ENCODE peak calls at places on chromosomes 3 and 15, in five cellular contexts. One of them, this sample, is unnamed.

GRCh38 chr3:136239094-136239493 is 11.0 kb upstream of the PCCB start:
- DNase-seq in uterus: no peak
- DNase-seq in sigmoid colon: no peak
- DNase-seq in testis: no peak
- DNase-seq in adrenal gland: no peak
- DNase-seq in this sample: no peak

GRCh38 chr3:126402666-126403302 is 8.1 kb downstream of the CFAP100 start:
- DNase-seq in testis: no peak
- DNase-seq in sigmoid colon: peak; percentile 57
- DNase-seq in uterus: no peak
- DNase-seq in adrenal gland: no peak
- DNase-seq in this sample: no peak

GRCh38 chr15:94792166-94792565 is 560.8 kb downstream of the MCTP2 start:
- DNase-seq in testis: no peak
- DNase-seq in uterus: no peak
- DNase-seq in sigmoid colon: no peak
- DNase-seq in adrenal gland: no peak
- DNase-seq in this sample: no peak

GRCh38 chr3:42300013-42300412 is 34.0 kb upstream of the CCK start:
- DNase-seq in adrenal gland: peak; percentile 22
- DNase-seq in sigmoid colon: no peak
- DNase-seq in uterus: no peak
- DNase-seq in testis: peak; percentile 29
- DNase-seq in this sample: no peak

GRCh38 chr15:60523056-60523455 is 44.1 kb upstream of the ICE2 start:
- DNase-seq in uterus: no peak
- DNase-seq in adrenal gland: no peak
- DNase-seq in testis: no peak
- DNase-seq in sigmoid colon: no peak
- DNase-seq in this sample: no peak

GRCh38 chr15:77026501-77027110 is 31.7 kb downstream of the PSTPIP1 start:
- DNase-seq in adrenal gland: peak; percentile 8
- DNase-seq in sigmoid colon: peak; percentile 55
- DNase-seq in testis: no peak
- DNase-seq in uterus: no peak
- DNase-seq in this sample: no peak

GRCh38 chr15:31974855-31975421 is 55.4 kb upstream of the CHRNA7 start:
- DNase-seq in adrenal gland: no peak
- DNase-seq in uterus: no peak
- DNase-seq in sigmoid colon: no peak
- DNase-seq in testis: peak; percentile 57
- DNase-seq in this sample: no peak

GRCh38 chr3:141812091-141812490 is 48.9 kb downstream of the GRK7 start:
- DNase-seq in testis: no peak
- DNase-seq in adrenal gland: no peak
- DNase-seq in uterus: no peak
- DNase-seq in sigmoid colon: no peak
- DNase-seq in this sample: no peak

GRCh38 chr3:37032961-37033360 is 39.6 kb downstream of the MLH1 start:
- DNase-seq in sigmoid colon: peak; percentile 78
- DNase-seq in adrenal gland: no peak
- DNase-seq in uterus: peak; percentile 56
- DNase-seq in testis: peak; percentile 39
- DNase-seq in this sample: no peak

GRCh38 chr3:96236499-96236898 is 577.9 kb upstream of the EPHA6 start:
- DNase-seq in sigmoid colon: no peak
- DNase-seq in testis: no peak
- DNase-seq in uterus: no peak
- DNase-seq in adrenal gland: no peak
- DNase-seq in this sample: no peak

GRCh38 chr15:39592500-39592899 is 11.6 kb downstream of the THBS1 start:
- DNase-seq in uterus: no peak
- DNase-seq in adrenal gland: no peak
- DNase-seq in testis: no peak
- DNase-seq in sigmoid colon: no peak
- DNase-seq in this sample: no peak

GRCh38 chr15:101174152-101174920 is 77.5 kb downstream of the CHSY1 start:
- DNase-seq in testis: no peak
- DNase-seq in sigmoid colon: no peak
- DNase-seq in adrenal gland: no peak
- DNase-seq in uterus: no peak
- DNase-seq in this sample: no peak

GRCh38 chr3:185151101-185151958 is 1.5 kb downstream of the C3orf70 start:
- DNase-seq in adrenal gland: no peak
- DNase-seq in testis: no peak
- DNase-seq in uterus: no peak
- DNase-seq in sigmoid colon: no peak
- DNase-seq in this sample: no peak

GRCh38 chr3:13852638-13853009 is 27.2 kb downstream of the WNT7A start:
- DNase-seq in testis: no peak
- DNase-seq in sigmoid colon: no peak
- DNase-seq in uterus: no peak
- DNase-seq in adrenal gland: no peak
- DNase-seq in this sample: no peak

GRCh38 chr15:46956456-46956855 is 760.8 kb upstream of the SEMA6D start:
- DNase-seq in sigmoid colon: no peak
- DNase-seq in uterus: no peak
- DNase-seq in testis: no peak
- DNase-seq in adrenal gland: no peak
- DNase-seq in this sample: no peak

GRCh38 chr3:17469520-17469919 is 272.9 kb downstream of the TBC1D5 start:
- DNase-seq in adrenal gland: no peak
- DNase-seq in uterus: no peak
- DNase-seq in sigmoid colon: no peak
- DNase-seq in testis: no peak
- DNase-seq in this sample: no peak

GRCh38 chr15:63305276-63305675 is 27.9 kb downstream of the APH1B start:
- DNase-seq in testis: no peak
- DNase-seq in uterus: no peak
- DNase-seq in sigmoid colon: no peak
- DNase-seq in adrenal gland: no peak
- DNase-seq in this sample: no peak

GRCh38 chr3:172592898-172593669 is 69.9 kb upstream of the TNFSF10 start:
- DNase-seq in testis: no peak
- DNase-seq in adrenal gland: no peak
- DNase-seq in uterus: no peak
- DNase-seq in sigmoid colon: no peak
- DNase-seq in this sample: no peak

GRCh38 chr3:102532901-102533300 is 98.1 kb downstream of the ZPLD1 start:
- DNase-seq in sigmoid colon: no peak
- DNase-seq in uterus: no peak
- DNase-seq in testis: no peak
- DNase-seq in adrenal gland: no peak
- DNase-seq in this sample: no peak

GRCh38 chr15:40754574-40754882 is 526 bp downstream of the RMDN3 start:
- DNase-seq in adrenal gland: peak; percentile 58
- DNase-seq in sigmoid colon: no peak
- DNase-seq in uterus: no peak
- DNase-seq in testis: no peak
- DNase-seq in this sample: no peak

GRCh38 chr3:37628711-37629301 is 232.9 kb upstream of the CTDSPL start:
- DNase-seq in sigmoid colon: peak; percentile 76
- DNase-seq in adrenal gland: no peak
- DNase-seq in testis: no peak
- DNase-seq in uterus: no peak
- DNase-seq in this sample: no peak

GRCh38 chr3:121624147-121624852 is 31.1 kb downstream of the FBXO40 start:
- DNase-seq in sigmoid colon: no peak
- DNase-seq in adrenal gland: no peak
- DNase-seq in testis: no peak
- DNase-seq in uterus: no peak
- DNase-seq in this sample: no peak

GRCh38 chr3:115685097-115685496 is 61.8 kb downstream of the GAP43 start:
- DNase-seq in adrenal gland: no peak
- DNase-seq in uterus: no peak
- DNase-seq in testis: no peak
- DNase-seq in sigmoid colon: no peak
- DNase-seq in this sample: no peak

GRCh38 chr3:63050548-63050947 is 175.3 kb upstream of the CADPS start:
- DNase-seq in testis: no peak
- DNase-seq in adrenal gland: no peak
- DNase-seq in uterus: no peak
- DNase-seq in sigmoid colon: no peak
- DNase-seq in this sample: no peak

GRCh38 chr3:71543371-71544016 is 40.0 kb downstream of the FOXP1 start:
- DNase-seq in adrenal gland: no peak
- DNase-seq in testis: no peak
- DNase-seq in uterus: peak; percentile 17
- DNase-seq in sigmoid colon: no peak
- DNase-seq in this sample: no peak

GRCh38 chr3:170467007-170467406 is 48.3 kb downstream of the CLDN11 start:
- DNase-seq in sigmoid colon: no peak
- DNase-seq in uterus: no peak
- DNase-seq in testis: peak; percentile 91
- DNase-seq in adrenal gland: no peak
- DNase-seq in this sample: no peak

GRCh38 chr15:81897011-81897677 is 148.7 kb downstream of the MEX3B start:
- DNase-seq in adrenal gland: no peak
- DNase-seq in uterus: no peak
- DNase-seq in testis: no peak
- DNase-seq in sigmoid colon: peak; percentile 69
- DNase-seq in this sample: no peak

GRCh38 chr15:47586653-47587224 is 130.6 kb upstream of the SEMA6D start:
- DNase-seq in testis: no peak
- DNase-seq in adrenal gland: no peak
- DNase-seq in sigmoid colon: no peak
- DNase-seq in uterus: no peak
- DNase-seq in this sample: no peak

GRCh38 chr15:65246939-65247338 is 35.7 kb upstream of the CILP start:
- DNase-seq in testis: no peak
- DNase-seq in adrenal gland: no peak
- DNase-seq in uterus: no peak
- DNase-seq in sigmoid colon: no peak
- DNase-seq in this sample: no peak

GRCh38 chr15:65248506-65248905 is 37.2 kb upstream of the CILP start:
- DNase-seq in testis: no peak
- DNase-seq in sigmoid colon: no peak
- DNase-seq in uterus: no peak
- DNase-seq in adrenal gland: no peak
- DNase-seq in this sample: no peak

GRCh38 chr15:65246026-65246714 is 34.9 kb upstream of the CILP start:
- DNase-seq in adrenal gland: no peak
- DNase-seq in uterus: peak; percentile 46
- DNase-seq in testis: no peak
- DNase-seq in sigmoid colon: no peak
- DNase-seq in this sample: no peak

GRCh38 chr15:65245096-65245849 is 34.0 kb upstream of the CILP start:
- DNase-seq in testis: peak; percentile 57
- DNase-seq in sigmoid colon: peak; percentile 93
- DNase-seq in adrenal gland: peak; percentile 58
- DNase-seq in uterus: peak; percentile 87
- DNase-seq in this sample: no peak

GRCh38 chr15:65249641-65250040 is 37.0 kb downstream of the PARP16 start:
- DNase-seq in sigmoid colon: no peak
- DNase-seq in testis: no peak
- DNase-seq in uterus: no peak
- DNase-seq in adrenal gland: no peak
- DNase-seq in this sample: no peak
- TF ChIP-seq POLR2A in sigmoid colon: no peak
- TF ChIP-seq POLR2A in testis: no peak
- TF ChIP-seq POLR2A in uterus: no peak
- TF ChIP-seq POLR2A in adrenal gland: no peak
- TF ChIP-seq POLR2A in this sample: no peak

GRCh38 chr3:128471720-128472119 is 5.0 kb upstream of the DNAJB8 start:
- DNase-seq in adrenal gland: no peak
- DNase-seq in testis: no peak
- DNase-seq in sigmoid colon: no peak
- DNase-seq in uterus: no peak
- DNase-seq in this sample: no peak

GRCh38 chr3:128470134-128470915 is 3.6 kb upstream of the DNAJB8 start:
- DNase-seq in testis: no peak
- DNase-seq in uterus: peak; percentile 37
- DNase-seq in adrenal gland: no peak
- DNase-seq in sigmoid colon: no peak
- DNase-seq in this sample: no peak

GRCh38 chr3:128473180-128473519 is 6.5 kb upstream of the DNAJB8 start:
- DNase-seq in sigmoid colon: no peak
- DNase-seq in uterus: no peak
- DNase-seq in testis: no peak
- DNase-seq in adrenal gland: no peak
- DNase-seq in this sample: no peak

GRCh38 chr3:128473737-128474136 is 7.0 kb upstream of the DNAJB8 start:
- DNase-seq in sigmoid colon: no peak
- DNase-seq in adrenal gland: no peak
- DNase-seq in uterus: no peak
- DNase-seq in testis: no peak
- DNase-seq in this sample: no peak

GRCh38 chr3:128472462-128473179 is 5.9 kb upstream of the DNAJB8 start:
- DNase-seq in adrenal gland: no peak
- DNase-seq in testis: no peak
- DNase-seq in uterus: no peak
- DNase-seq in sigmoid colon: no peak
- DNase-seq in this sample: no peak
- TF ChIP-seq POLR2A in adrenal gland: no peak
- TF ChIP-seq POLR2A in testis: no peak
- TF ChIP-seq POLR2A in uterus: no peak
- TF ChIP-seq POLR2A in sigmoid colon: no peak
- TF ChIP-seq POLR2A in this sample: no peak

GRCh38 chr15:80679805-80680175 is 15.3 kb upstream of the ABHD17C start:
- DNase-seq in uterus: no peak
- DNase-seq in sigmoid colon: no peak
- DNase-seq in adrenal gland: no peak
- DNase-seq in testis: no peak
- DNase-seq in this sample: no peak

GRCh38 chr15:80679167-80679804 is 15.8 kb upstream of the ABHD17C start:
- DNase-seq in uterus: no peak
- DNase-seq in testis: no peak
- DNase-seq in adrenal gland: no peak
- DNase-seq in sigmoid colon: no peak
- DNase-seq in this sample: no peak

GRCh38 chr15:80685628-80686027 is 9.5 kb upstream of the ABHD17C start:
- DNase-seq in adrenal gland: no peak
- DNase-seq in sigmoid colon: no peak
- DNase-seq in testis: no peak
- DNase-seq in uterus: no peak
- DNase-seq in this sample: no peak

GRCh38 chr15:80684697-80685096 is 10.4 kb upstream of the ABHD17C start:
- DNase-seq in testis: no peak
- DNase-seq in sigmoid colon: no peak
- DNase-seq in uterus: no peak
- DNase-seq in adrenal gland: no peak
- DNase-seq in this sample: no peak

GRCh38 chr15:80682201-80682600 is 12.9 kb upstream of the ABHD17C start:
- DNase-seq in sigmoid colon: no peak
- DNase-seq in testis: no peak
- DNase-seq in adrenal gland: no peak
- DNase-seq in uterus: no peak
- DNase-seq in this sample: no peak
- TF ChIP-seq POLR2A in sigmoid colon: no peak
- TF ChIP-seq POLR2A in testis: no peak
- TF ChIP-seq POLR2A in adrenal gland: no peak
- TF ChIP-seq POLR2A in uterus: no peak
- TF ChIP-seq POLR2A in this sample: no peak

GRCh38 chr3:149382091-149382467 is 4.6 kb upstream of the TM4SF1 start:
- DNase-seq in testis: no peak
- DNase-seq in sigmoid colon: no peak
- DNase-seq in adrenal gland: no peak
- DNase-seq in uterus: no peak
- DNase-seq in this sample: no peak
- TF ChIP-seq POLR2A in testis: no peak
- TF ChIP-seq POLR2A in sigmoid colon: no peak
- TF ChIP-seq POLR2A in adrenal gland: no peak
- TF ChIP-seq POLR2A in uterus: no peak
- TF ChIP-seq POLR2A in this sample: no peak